ENCODE peak calls at places on chromosomes 4 and X, in ten cellular contexts. E, Z, C, H, T, K, D, N, L and W are unnamed samples.

GRCh38 chr4:156536661-156537060 is 434.9 kb downstream of the PDGFC start:
- DNase-seq in E (no peak), Z (no peak), C (no peak), H (no peak), T (no peak), K (no peak), D (no peak), N (no peak), L (no peak), W (no peak)

GRCh38 chrX:49970699-49971098 is 48.3 kb downstream of the CLCN5 start:
- DNase-seq in E (no peak), Z (no peak), C (no peak), H (no peak), T (no peak), K (no peak), D (no peak), N (no peak), L (no peak), W (no peak)

GRCh38 chrX:40746536-40746935 is 11.2 kb upstream of the MED14 start:
- DNase-seq in E (no peak), Z (no peak), C (no peak), H (no peak), T (no peak), K (no peak), D (no peak), N (no peak), L (no peak), W (no peak)

GRCh38 chrX:1105671-1106419 is 106.6 kb downstream of the CRLF2 start:
- DNase-seq in E (no peak), Z (peak; percentile 6), C (no peak), H (no peak), T (no peak), K (peak; percentile 17), D (no peak), N (no peak), L (no peak), W (no peak)

GRCh38 chr4:109302366-109303140 is at the start of gene COL25A1:
- DNase-seq in E (peak; percentile 53), Z (peak; percentile 72), C (peak; percentile 48), H (no peak), T (no peak), K (peak; percentile 75), D (peak; percentile 94), N (peak; percentile 83), L (peak; percentile 89), W (peak; percentile 63)

GRCh38 chr4:40401096-40401495 is 66.0 kb downstream of the CHRNA9 start:
- DNase-seq in E (no peak), Z (no peak), C (no peak), H (no peak), T (no peak), K (no peak), D (no peak), N (no peak), L (no peak), W (no peak)

GRCh38 chrX:129940721-129941120 is 34.8 kb downstream of the UTP14A start:
- DNase-seq in E (no peak), Z (no peak), C (no peak), H (no peak), T (no peak), K (no peak), D (no peak), N (no peak), L (no peak), W (no peak)

GRCh38 chrX:9662148-9662547 is 103.5 kb downstream of the GPR143 start:
- DNase-seq in E (no peak), Z (no peak), C (no peak), H (no peak), T (no peak), K (no peak), D (no peak), N (no peak), L (no peak), W (no peak)

GRCh38 chrX:53263597-53264094 is 17.7 kb downstream of the IQSEC2 start:
- DNase-seq in E (peak; percentile 59), Z (no peak), C (peak; percentile 57), H (no peak), T (no peak), K (no peak), D (no peak), N (no peak), L (no peak), W (no peak)

GRCh38 chrX:68666580-68666979 is 19.1 kb downstream of the STARD8 start:
- DNase-seq in E (no peak), Z (peak; percentile 70), C (no peak), H (no peak), T (no peak), K (no peak), D (no peak), N (no peak), L (no peak), W (no peak)

GRCh38 chrX:109635151-109635550 is 10.2 kb upstream of the KCNE5 start:
- DNase-seq in E (no peak), Z (no peak), C (no peak), H (no peak), T (no peak), K (no peak), D (peak; percentile 9), N (peak; percentile 5), L (no peak), W (no peak)

GRCh38 chrX:47098746-47099145 is 20.5 kb downstream of the RGN start:
- DNase-seq in E (no peak), Z (no peak), C (no peak), H (no peak), T (no peak), K (no peak), D (no peak), N (no peak), L (no peak), W (no peak)

GRCh38 chr4:71472946-71473345 is 134.1 kb downstream of the SLC4A4 start:
- DNase-seq in E (no peak), Z (no peak), C (no peak), H (no peak), T (no peak), K (no peak), D (no peak), N (no peak), L (no peak), W (no peak)

GRCh38 chr4:88675543-88675942 is 22.1 kb downstream of the NAP1L5 start:
- DNase-seq in E (no peak), Z (no peak), C (no peak), H (no peak), T (no peak), K (no peak), D (no peak), N (no peak), L (no peak), W (no peak)

GRCh38 chr4:94463771-94464170 is 12.0 kb downstream of the PDLIM5 start:
- DNase-seq in E (no peak), Z (no peak), C (no peak), H (no peak), T (no peak), K (no peak), D (no peak), N (no peak), L (no peak), W (no peak)

GRCh38 chr4:187366530-187367279 is 628.9 kb upstream of the ZFP42 start:
- DNase-seq in E (no peak), Z (no peak), C (no peak), H (no peak), T (no peak), K (peak; percentile 39), D (no peak), N (no peak), L (peak; percentile 17), W (no peak)

GRCh38 chr4:41039312-41039711 is 175.0 kb downstream of the APBB2 start:
- DNase-seq in E (no peak), Z (no peak), C (no peak), H (no peak), T (no peak), K (no peak), D (no peak), N (no peak), L (no peak), W (no peak)

GRCh38 chr4:96602661-96603060 is 762.8 kb downstream of the PDHA2 start:
- DNase-seq in E (no peak), Z (no peak), C (no peak), H (no peak), T (no peak), K (no peak), D (no peak), N (no peak), L (no peak), W (no peak)

GRCh38 chr4:182906786-182907185 is 10.4 kb downstream of the DCTD start:
- DNase-seq in E (no peak), Z (no peak), C (no peak), H (no peak), T (no peak), K (no peak), D (no peak), N (no peak), L (no peak), W (no peak)

GRCh38 chr4:128394778-128395177 is 107.2 kb upstream of the PGRMC2 start:
- DNase-seq in E (no peak), Z (peak; percentile 81), C (no peak), H (no peak), T (no peak), K (no peak), D (no peak), N (no peak), L (no peak), W (no peak)

GRCh38 chrX:70174754-70175153 is 2.5 kb upstream of the DGAT2L6 start:
- DNase-seq in E (no peak), Z (no peak), C (no peak), H (no peak), T (no peak), K (no peak), D (no peak), N (no peak), L (no peak), W (no peak)

GRCh38 chr4:24664956-24665355 is 80.6 kb upstream of the DHX15 start:
- DNase-seq in E (no peak), Z (no peak), C (no peak), H (peak; percentile 88), T (no peak), K (no peak), D (no peak), N (no peak), L (no peak), W (no peak)

GRCh38 chrX:6021316-6022091 is 207.2 kb downstream of the NLGN4X start:
- DNase-seq in E (peak; percentile 2), Z (no peak), C (peak; percentile 10), H (peak; percentile 62), T (no peak), K (no peak), D (peak; percentile 50), N (no peak), L (no peak), W (no peak)

GRCh38 chr4:54165011-54165410 is 64.1 kb upstream of the PDGFRA start:
- DNase-seq in E (no peak), Z (no peak), C (no peak), H (no peak), T (no peak), K (no peak), D (no peak), N (no peak), L (no peak), W (no peak)